ENCODE peak calls at places on chromosome 20, in five cellular contexts. K, G, O, A and Z are unnamed samples.

GRCh38 chr20:39004508-39004907 is 42.4 kb downstream of the DHX35 start:
- DNase-seq in O (no peak), A (no peak), G (no peak), K (no peak), Z (no peak)

GRCh38 chr20:17798601-17799000 is 98.8 kb downstream of the BANF2 start:
- DNase-seq in K (no peak), G (no peak), O (no peak), A (no peak), Z (no peak)

GRCh38 chr20:38501858-38502431 is 29.3 kb downstream of the RALGAPB start:
- DNase-seq in G (no peak), K (no peak), A (no peak), O (no peak), Z (no peak)

GRCh38 chr20:17449039-17449438 is 82.1 kb downstream of the BFSP1 start:
- DNase-seq in K (no peak), G (no peak), A (no peak), O (no peak), Z (no peak)

GRCh38 chr20:50848846-50849673 is 54.2 kb downstream of the BCAS4 start:
- DNase-seq in O (no peak), G (no peak), A (peak), K (no peak), Z (no peak)

GRCh38 chr20:58310291-58310782 is 822 bp downstream of the RAB22A start:
- DNase-seq in K (no peak), G (no peak), O (no peak), A (no peak), Z (no peak)

GRCh38 chr20:64110411-64111068 is 3.2 kb upstream of the NPBWR2 start:
- DNase-seq in K (no peak), G (peak), A (peak), O (no peak), Z (no peak)

GRCh38 chr20:62928246-62928939 is 2.1 kb upstream of the DIDO1 start:
- DNase-seq in O (no peak), A (no peak), G (no peak), K (no peak), Z (no peak)

GRCh38 chr20:32893878-32894483 is 35.3 kb downstream of the EFCAB8 start:
- DNase-seq in G (no peak), A (no peak), O (peak), K (peak), Z (no peak)

GRCh38 chr20:34791289-34792020 is 34.0 kb downstream of the NCOA6 start:
- DNase-seq in A (no peak), O (peak), K (no peak), G (no peak), Z (no peak)

GRCh38 chr20:1824177-1824576 is 71.0 kb upstream of the SIRPA start:
- DNase-seq in K (no peak), G (no peak), O (no peak), A (no peak), Z (no peak)

GRCh38 chr20:8663424-8663823 is 405.5 kb upstream of the PLCB4 start:
- DNase-seq in A (no peak), O (no peak), K (no peak), G (no peak), Z (no peak)

GRCh38 chr20:50003253-50003656 is 20.5 kb downstream of the SNAI1 start:
- DNase-seq in K (peak), A (no peak), O (peak), G (no peak), Z (no peak)

GRCh38 chr20:44092551-44093248 is 94.3 kb downstream of the JPH2 start:
- DNase-seq in K (peak), G (peak), A (no peak), O (peak), Z (peak)

GRCh38 chr20:41316602-41317535 is 662 bp downstream of the ZHX3 start:
- DNase-seq in O (peak), G (peak), K (peak), A (peak), Z (peak)

GRCh38 chr20:50728981-50729874 is 2.2 kb upstream of the PARD6B start:
- DNase-seq in A (no peak), K (peak), O (no peak), G (peak), Z (no peak)

GRCh38 chr20:1330075-1330830 is 1.3 kb upstream of the SDCBP2 start:
- DNase-seq in O (no peak), K (peak), G (peak), A (peak), Z (no peak)

GRCh38 chr20:8616792-8617191 is 452.1 kb upstream of the PLCB4 start:
- DNase-seq in G (no peak), A (no peak), K (no peak), O (no peak), Z (no peak)

GRCh38 chr20:3755814-3756480 is 11.6 kb downstream of the ADISSP start:
- DNase-seq in A (peak), K (no peak), G (no peak), O (no peak), Z (no peak)

GRCh38 chr20:38536310-38536709 is 44.7 kb upstream of the ADIG start:
- DNase-seq in A (no peak), G (no peak), O (no peak), K (no peak), Z (no peak)

GRCh38 chr20:61387204-61387958 is 135.3 kb downstream of the CDH4 start:
- DNase-seq in O (peak), K (peak), G (no peak), A (peak), Z (no peak)

GRCh38 chr20:63008541-63009043 is 1.8 kb upstream of the BHLHE23 start:
- DNase-seq in G (no peak), K (no peak), O (no peak), A (no peak), Z (no peak)

GRCh38 chr20:59518881-59519706 is 85.2 kb upstream of the PHACTR3 start:
- DNase-seq in K (peak), G (peak), A (no peak), O (peak), Z (peak)